ENCODE peak calls at places on chromosomes 1 and 21, in eight cellular contexts. Z is KBM-7; D is GDM1; E is activated naive CD4-positive, alpha-beta T cell treated with anti-CD3 and anti-CD28 coated beads, Interleukin-2, amount 50 U/mL, for 72 hours; B is stimulated activated CD4-positive, alpha-beta T cell treated with anti-CD3 and anti-CD28 coated beads, Interleukin-2, amount 100 ng/mL, for 48 hours; S is activated naive CD8-positive, alpha-beta T cell treated with anti-CD3 and anti-CD28 coated beads, Interleukin-2, amount 50 U/mL, for 24 hours; Y is aorta; U is heart left ventricle. K is an unnamed sample.
A peak's percentile ranks its signal among the peaks of the same experiment; 100 is the strongest.

GRCh38 chr1:111739222-111739983 is at the start of gene INKA2:
- DNase-seq in B (peak; percentile 75), S (peak; percentile 81), Y (peak; percentile 95), U (peak; percentile 95), D (peak; percentile 81), E (peak; percentile 80), Z (peak; percentile 92), K (peak; percentile 73)

GRCh38 chr1:3776231-3777030 is 3.9 kb downstream of the SMIM1 start:
- DNase-seq in D (no peak), Y (no peak), B (no peak), Z (no peak), E (no peak), U (no peak), S (no peak), K (no peak)

GRCh38 chr1:117162806-117163205 is 41.3 kb upstream of the TRIM45 start:
- DNase-seq in Y (no peak), E (no peak), D (no peak), Z (no peak), B (no peak), U (no peak), S (no peak), K (no peak)

GRCh38 chr1:60942896-60943633 is 139.3 kb upstream of the NFIA start:
- DNase-seq in S (no peak), U (no peak), D (no peak), B (no peak), E (no peak), Z (no peak), Y (no peak), K (no peak)

GRCh38 chr1:162283657-162284056 is 93.0 kb downstream of the SPATA46 start:
- DNase-seq in B (no peak), S (no peak), Z (no peak), E (no peak), Y (no peak), D (no peak), U (peak; percentile 21), K (no peak)

GRCh38 chr1:75522389-75522788 is 88.5 kb downstream of the SLC44A5 start:
- DNase-seq in U (no peak), E (no peak), Z (no peak), B (no peak), D (no peak), S (no peak), Y (no peak), K (no peak)

GRCh38 chr1:88985692-88986091 is 6.7 kb downstream of the KYAT3 start:
- DNase-seq in U (no peak), E (no peak), Y (no peak), D (no peak), S (no peak), B (no peak), Z (no peak), K (no peak)

GRCh38 chr1:37718901-37719571 is 26.7 kb downstream of the CDCA8 start:
- DNase-seq in Y (no peak), D (no peak), U (no peak), Z (no peak), B (no peak), S (no peak), E (no peak), K (no peak)

GRCh38 chr1:235127774-235128452 is 724 bp downstream of the TOMM20 start:
- DNase-seq in Y (no peak), D (no peak), E (no peak), B (no peak), U (no peak), Z (no peak), S (peak; percentile 23), K (no peak)

GRCh38 chr1:89451011-89451410 is 73.6 kb upstream of the LRRC8B start:
- DNase-seq in Z (no peak), E (no peak), Y (no peak), S (peak; percentile 12), D (no peak), B (no peak), U (no peak), K (no peak)

GRCh38 chr1:198929961-198930599 is 291.2 kb downstream of the PTPRC start:
- DNase-seq in U (no peak), B (no peak), E (no peak), S (no peak), D (peak; percentile 74), Y (no peak), Z (peak; percentile 82), K (no peak)

GRCh38 chr1:52582116-52582696 is 20.0 kb upstream of the GPX7 start:
- DNase-seq in B (no peak), Z (no peak), S (no peak), E (no peak), Y (no peak), D (no peak), U (no peak), K (no peak)

GRCh38 chr1:204258213-204259115 is 44.7 kb upstream of the GOLT1A start:
- DNase-seq in Z (peak; percentile 47), E (no peak), U (peak; percentile 53), S (peak; percentile 51), B (peak; percentile 32), D (peak; percentile 30), Y (peak; percentile 80), K (no peak)

GRCh38 chr1:17736625-17737024 is 18.5 kb upstream of the ACTL8 start:
- DNase-seq in S (no peak), B (no peak), Z (no peak), U (no peak), Y (no peak), D (no peak), E (no peak), K (no peak)

GRCh38 chr1:30335389-30335996 is 387.9 kb downstream of the MATN1 start:
- DNase-seq in Z (no peak), B (no peak), D (no peak), U (no peak), S (no peak), Y (peak; percentile 37), E (no peak), K (no peak)

GRCh38 chr21:44763451-44764318 is 37.9 kb downstream of the UBE2G2 start:
- DNase-seq in D (no peak), Z (no peak), Y (no peak), S (no peak), U (no peak), B (no peak), E (no peak), K (no peak)

GRCh38 chr1:203593723-203594122 is 32.9 kb upstream of the ATP2B4 start:
- DNase-seq in S (peak; percentile 47), Y (no peak), E (peak; percentile 55), B (peak; percentile 32), U (no peak), D (peak; percentile 5), Z (peak; percentile 50), K (no peak)

GRCh38 chr1:111253876-111254275 is 26.4 kb downstream of the CHI3L2 start:
- DNase-seq in E (no peak), D (no peak), Y (no peak), Z (no peak), S (no peak), U (no peak), B (no peak), K (no peak)

GRCh38 chr1:110114784-110115183 is 2.5 kb downstream of the UBL4B start:
- DNase-seq in B (no peak), E (no peak), U (no peak), D (no peak), Z (no peak), S (no peak), Y (peak; percentile 30), K (no peak)

GRCh38 chr1:63322248-63322943 is at the start of gene FOXD3:
- DNase-seq in Y (peak; percentile 88), S (peak; percentile 57), D (no peak), U (no peak), Z (peak; percentile 28), E (no peak), B (no peak), K (peak; percentile 53)

GRCh38 chr1:164641353-164641730 is 82.4 kb downstream of the PBX1 start:
- DNase-seq in U (no peak), S (no peak), D (no peak), Z (no peak), Y (no peak), E (no peak), B (no peak), K (no peak)

GRCh38 chr1:101745549-101745948 is 251.2 kb downstream of the OLFM3 start:
- DNase-seq in E (no peak), B (no peak), Z (no peak), Y (no peak), U (no peak), S (no peak), D (no peak), K (no peak)

GRCh38 chr1:178529364-178530036 is 16.6 kb downstream of the TEX35 start:
- DNase-seq in B (no peak), Y (peak; percentile 42), E (no peak), U (no peak), D (no peak), Z (no peak), S (no peak), K (no peak)

GRCh38 chr21:39123375-39123774 is 59.9 kb downstream of the PSMG1 start:
- DNase-seq in D (no peak), U (no peak), E (no peak), Y (no peak), Z (no peak), S (no peak), B (no peak), K (no peak)

GRCh38 chr1:23556661-23557470 is 2.4 kb downstream of the ID3 start:
- DNase-seq in D (no peak), B (no peak), S (no peak), Y (no peak), U (no peak), Z (no peak), E (no peak), K (no peak)

GRCh38 chr1:27372022-27372807 is 2.4 kb downstream of the FCN3 start:
- DNase-seq in U (no peak), B (no peak), D (no peak), E (no peak), Y (no peak), Z (no peak), S (no peak), K (no peak)

GRCh38 chr1:96991261-96991660 is 269.7 kb downstream of the PTBP2 start:
- DNase-seq in E (no peak), U (no peak), Z (no peak), B (no peak), S (no peak), D (no peak), Y (no peak), K (no peak)

GRCh38 chr1:198179556-198179981 is 22.8 kb downstream of the NEK7 start:
- DNase-seq in S (no peak), U (no peak), Z (peak; percentile 75), B (no peak), E (no peak), D (peak; percentile 74), Y (no peak), K (no peak)

GRCh38 chr1:88801575-88802208 is 89.7 kb downstream of the GTF2B start:
- DNase-seq in Y (no peak), B (no peak), S (no peak), U (no peak), Z (peak; percentile 86), E (no peak), D (peak; percentile 59), K (no peak)

GRCh38 chr21:38773108-38774061 is 32.3 kb upstream of the ETS2 start:
- DNase-seq in S (no peak), Y (peak; percentile 83), D (no peak), U (no peak), E (no peak), Z (no peak), B (no peak), K (peak; percentile 26)

GRCh38 chr21:17763286-17764037 is 55.7 kb downstream of the C21orf91 start:
- DNase-seq in E (no peak), D (no peak), Y (no peak), U (no peak), S (no peak), B (no peak), Z (no peak), K (no peak)

GRCh38 chr1:243482237-243483022 is 226.6 kb downstream of the SDCCAG8 start:
- DNase-seq in E (no peak), B (no peak), S (peak; percentile 18), U (no peak), D (no peak), Y (no peak), Z (no peak), K (no peak)

GRCh38 chr1:117616967-117617366 is 11.1 kb downstream of the TENT5C start:
- DNase-seq in D (no peak), Y (no peak), Z (no peak), U (no peak), B (no peak), E (no peak), S (no peak), K (no peak)

GRCh38 chr1:98698625-98699024 is 37.1 kb downstream of the SNX7 start:
- DNase-seq in B (no peak), D (no peak), U (no peak), S (no peak), E (no peak), Y (no peak), Z (no peak), K (no peak)